ENCODE peak calls at places on chromosomes 3 and 15, in nine cellular contexts. T, Y, J, S, Q, A, K, N and Z are unnamed samples.

GRCh38 chr3:5187920-5188418 is 462 bp downstream of the EDEM1 start:
- DNase-seq in J (peak), S (peak), A (peak), Q (no peak), N (peak), Y (no peak), K (peak), T (peak), Z (peak)

GRCh38 chr3:136750922-136751258 is 1.3 kb downstream of the STAG1 start:
- DNase-seq in A (no peak), Q (peak), K (peak), N (no peak), T (no peak), Y (no peak), J (no peak), S (no peak), Z (peak)

GRCh38 chr3:94904275-94904674 is 841.4 kb downstream of the NSUN3 start:
- DNase-seq in A (no peak), J (no peak), Q (no peak), S (no peak), T (no peak), Y (no peak), N (no peak), K (no peak), Z (no peak)

GRCh38 chr3:114178770-114179368 is at the start of gene DRD3:
- DNase-seq in K (peak), Q (no peak), S (no peak), A (no peak), N (no peak), J (no peak), Y (peak), T (peak), Z (peak)

GRCh38 chr3:197555281-197556261 is at the start of gene BDH1:
- DNase-seq in K (peak), S (peak), J (peak), Y (no peak), A (peak), Q (peak), T (peak), N (peak), Z (peak)

GRCh38 chr3:129845956-129846355 is 47.6 kb downstream of the TMCC1 start:
- DNase-seq in N (no peak), Q (no peak), S (no peak), K (peak), Y (no peak), J (no peak), T (no peak), A (no peak), Z (no peak)

GRCh38 chr15:70535071-70535954 is 228.0 kb downstream of the UACA start:
- DNase-seq in T (no peak), S (no peak), A (peak), J (no peak), Y (no peak), K (no peak), N (peak), Q (no peak), Z (no peak)

GRCh38 chr15:24919446-24919845 is 35.3 kb upstream of the SNRPN start:
- DNase-seq in N (no peak), Q (no peak), A (no peak), S (no peak), Y (peak), T (no peak), J (no peak), K (no peak), Z (no peak)

GRCh38 chr3:42300013-42300412 is 34.0 kb upstream of the CCK start:
- DNase-seq in Y (peak), J (no peak), S (no peak), A (no peak), Q (no peak), K (peak), N (no peak), T (peak), Z (peak)